ENCODE peak calls at places on chromosomes 1 and 21, in four cellular contexts. J is ureter; X is body of pancreas; E is stimulated activated CD4-positive, alpha-beta T cell treated with anti-CD3 and anti-CD28 coated beads, Interleukin-1b, Interleukin-23, amount 100 ng/mL, for 24 hours. S is an unnamed sample.

GRCh38 chr1:64518692-64519481 is 49.0 kb downstream of the CACHD1 start:
- DNase-seq in J (no peak), X (peak; percentile 38), E (no peak), S (no peak)

GRCh38 chr1:75034376-75034775 is 99.8 kb upstream of the LHX8 start:
- DNase-seq in J (no peak), X (no peak), E (no peak), S (no peak)

GRCh38 chr1:243286409-243287127 is 30.7 kb downstream of the SDCCAG8 start:
- DNase-seq in X (no peak), E (no peak), J (no peak), S (peak; percentile 28)

GRCh38 chr1:66315675-66316074 is 218.3 kb upstream of the SGIP1 start:
- DNase-seq in E (no peak), J (no peak), X (no peak), S (no peak)

GRCh38 chr1:32963746-32964460 is 706 bp downstream of the RNF19B start:
- DNase-seq in E (peak; percentile 38), J (peak; percentile 81), X (peak; percentile 57), S (peak; percentile 41)

GRCh38 chr1:198671136-198671535 is 32.3 kb downstream of the PTPRC start:
- DNase-seq in J (no peak), E (no peak), X (no peak), S (no peak)

GRCh38 chr1:65151641-65152040 is 3.6 kb downstream of the AK4 start:
- DNase-seq in E (no peak), J (no peak), X (no peak), S (no peak)

GRCh38 chr1:178094752-178095645 is 1.1 kb downstream of the RASAL2 start:
- DNase-seq in X (no peak), J (no peak), E (no peak), S (peak; percentile 44)

GRCh38 chr1:59146651-59147358 is 150.1 kb upstream of the FGGY start:
- DNase-seq in E (no peak), J (peak; percentile 53), X (peak; percentile 39), S (peak; percentile 69)

GRCh38 chr1:46202975-46203737 is at the start of gene LURAP1:
- DNase-seq in J (no peak), E (no peak), X (no peak), S (no peak)

GRCh38 chr1:95301614-95302013 is 67.6 kb downstream of the RWDD3 start:
- DNase-seq in J (no peak), E (no peak), X (no peak), S (no peak)

GRCh38 chr1:158931055-158931737 is at the start of gene PYHIN1:
- DNase-seq in X (no peak), E (no peak), J (no peak), S (no peak)

GRCh38 chr1:153548722-153549695 is at the start of gene S100A3:
- DNase-seq in X (peak; percentile 70), J (peak; percentile 73), E (no peak), S (peak; percentile 97)

GRCh38 chr1:1433804-1434130 is 1.7 kb upstream of the VWA1 start:
- DNase-seq in E (peak; percentile 46), J (no peak), X (peak; percentile 49), S (no peak)

GRCh38 chr1:218636548-218636947 is 291.4 kb downstream of the TGFB2 start:
- DNase-seq in X (no peak), J (no peak), E (no peak), S (no peak)

GRCh38 chr1:157033357-157033876 is 12.1 kb downstream of the ARHGEF11 start:
- DNase-seq in J (no peak), X (no peak), E (no peak), S (no peak)

GRCh38 chr21:36087362-36088138 is 17.7 kb downstream of the CBR1 start:
- DNase-seq in J (no peak), E (no peak), X (no peak), S (peak; percentile 9)

GRCh38 chr1:24541711-24542346 is 14.1 kb upstream of the NCMAP start:
- DNase-seq in X (no peak), E (no peak), J (no peak), S (no peak)

GRCh38 chr1:218499021-218499691 is 154.0 kb downstream of the TGFB2 start:
- DNase-seq in X (no peak), E (no peak), J (no peak), S (peak; percentile 62)

GRCh38 chr1:111214086-111214801 is 13.3 kb upstream of the CHI3L2 start:
- DNase-seq in J (no peak), E (no peak), X (no peak), S (no peak)

S was measured in LHCN-M2.